ENCODE peak calls at places on chromosomes 13 and 19, in eight cellular contexts. One of them, this sample, is unnamed. For H3K4me1, the result is how much of the 10 kb centered on the place peaks cover.

GRCh38 chr13:45413826-45414312 is 4.3 kb downstream of the SLC25A30 start:
- DNase-seq in colonic mucosa: no peak
- DNase-seq in upper lobe of left lung: no peak
- DNase-seq in PC-3: no peak
- DNase-seq in OCI-LY7: no peak
- DNase-seq in right cardiac atrium: no peak
- DNase-seq in fibroblast of lung: peak
- DNase-seq in prostate gland: no peak
- DNase-seq in this sample: no peak

GRCh38 chr19:41861098-41861768 is 1.2 kb downstream of the RPS19 start:
- DNase-seq in upper lobe of left lung: no peak
- DNase-seq in PC-3: no peak
- DNase-seq in fibroblast of lung: no peak
- DNase-seq in prostate gland: no peak
- DNase-seq in OCI-LY7: peak
- DNase-seq in right cardiac atrium: no peak
- DNase-seq in colonic mucosa: no peak
- DNase-seq in this sample: no peak

GRCh38 chr19:29329460-29330134 is 116.6 kb upstream of the UQCRFS1 start:
- DNase-seq in upper lobe of left lung: no peak
- DNase-seq in OCI-LY7: peak
- DNase-seq in fibroblast of lung: no peak
- DNase-seq in colonic mucosa: no peak
- DNase-seq in PC-3: peak
- DNase-seq in right cardiac atrium: no peak
- DNase-seq in prostate gland: no peak
- DNase-seq in this sample: no peak

GRCh38 chr13:48853381-48854102 is 122.2 kb upstream of the FNDC3A start:
- DNase-seq in PC-3: no peak
- DNase-seq in OCI-LY7: no peak
- DNase-seq in right cardiac atrium: no peak
- DNase-seq in colonic mucosa: no peak
- DNase-seq in prostate gland: no peak
- DNase-seq in fibroblast of lung: peak
- DNase-seq in upper lobe of left lung: no peak
- DNase-seq in this sample: no peak

GRCh38 chr13:101512650-101513049 is 60.2 kb downstream of the ITGBL1 start:
- DNase-seq in fibroblast of lung: peak
- DNase-seq in PC-3: peak
- DNase-seq in prostate gland: no peak
- DNase-seq in OCI-LY7: no peak
- DNase-seq in colonic mucosa: no peak
- DNase-seq in upper lobe of left lung: no peak
- DNase-seq in right cardiac atrium: no peak
- DNase-seq in this sample: no peak

GRCh38 chr13:75411924-75412537 is 69.9 kb downstream of the TBC1D4 start:
- DNase-seq in fibroblast of lung: no peak
- DNase-seq in prostate gland: no peak
- DNase-seq in upper lobe of left lung: no peak
- DNase-seq in PC-3: no peak
- DNase-seq in right cardiac atrium: no peak
- DNase-seq in OCI-LY7: no peak
- DNase-seq in colonic mucosa: no peak
- DNase-seq in this sample: no peak

GRCh38 chr19:6761053-6761676 is 6.1 kb downstream of the SH2D3A start:
- DNase-seq in right cardiac atrium: no peak
- DNase-seq in OCI-LY7: peak
- DNase-seq in prostate gland: no peak
- DNase-seq in colonic mucosa: no peak
- DNase-seq in upper lobe of left lung: no peak
- DNase-seq in PC-3: peak
- DNase-seq in fibroblast of lung: no peak
- DNase-seq in this sample: no peak

GRCh38 chr19:30817965-30818364 is 445.8 kb downstream of the ZNF536 start:
- DNase-seq in OCI-LY7: no peak
- DNase-seq in prostate gland: no peak
- DNase-seq in upper lobe of left lung: no peak
- DNase-seq in colonic mucosa: no peak
- DNase-seq in PC-3: no peak
- DNase-seq in fibroblast of lung: no peak
- DNase-seq in right cardiac atrium: no peak
- DNase-seq in this sample: no peak

GRCh38 chr13:22162889-22163288 is 492.0 kb downstream of the FGF9 start:
- DNase-seq in PC-3: no peak
- DNase-seq in OCI-LY7: no peak
- DNase-seq in colonic mucosa: no peak
- DNase-seq in prostate gland: no peak
- DNase-seq in upper lobe of left lung: no peak
- DNase-seq in right cardiac atrium: no peak
- DNase-seq in fibroblast of lung: no peak
- DNase-seq in this sample: no peak

GRCh38 chr19:33233056-33233873 is 7.6 kb upstream of the SLC7A10 start:
- DNase-seq in OCI-LY7: no peak
- DNase-seq in upper lobe of left lung: no peak
- DNase-seq in right cardiac atrium: no peak
- DNase-seq in colonic mucosa: no peak
- DNase-seq in PC-3: no peak
- DNase-seq in fibroblast of lung: no peak
- DNase-seq in prostate gland: no peak
- DNase-seq in this sample: no peak

GRCh38 chr19:30338878-30339623 is 33.1 kb upstream of the ZNF536 start:
- DNase-seq in OCI-LY7: no peak
- DNase-seq in prostate gland: no peak
- DNase-seq in colonic mucosa: no peak
- DNase-seq in upper lobe of left lung: no peak
- DNase-seq in PC-3: no peak
- DNase-seq in right cardiac atrium: no peak
- DNase-seq in fibroblast of lung: no peak
- DNase-seq in this sample: no peak

GRCh38 chr13:33053397-33054066 is 37.3 kb downstream of the KL start:
- DNase-seq in PC-3: no peak
- DNase-seq in prostate gland: no peak
- DNase-seq in fibroblast of lung: peak
- DNase-seq in colonic mucosa: no peak
- DNase-seq in OCI-LY7: no peak
- DNase-seq in upper lobe of left lung: no peak
- DNase-seq in right cardiac atrium: no peak
- DNase-seq in this sample: no peak

GRCh38 chr13:25768726-25769270 is 283.0 kb downstream of the SHISA2 start:
- DNase-seq in OCI-LY7: no peak
- DNase-seq in right cardiac atrium: no peak
- DNase-seq in upper lobe of left lung: peak
- DNase-seq in PC-3: no peak
- DNase-seq in colonic mucosa: no peak
- DNase-seq in fibroblast of lung: peak
- DNase-seq in prostate gland: no peak
- DNase-seq in this sample: no peak

GRCh38 chr13:48570225-48570828 is 37.4 kb upstream of the RCBTB2 start:
- DNase-seq in prostate gland: no peak
- DNase-seq in PC-3: no peak
- DNase-seq in fibroblast of lung: no peak
- DNase-seq in colonic mucosa: no peak
- DNase-seq in OCI-LY7: no peak
- DNase-seq in upper lobe of left lung: no peak
- DNase-seq in right cardiac atrium: no peak
- DNase-seq in this sample: no peak

GRCh38 chr13:109275390-109275789 is 511.0 kb downstream of the IRS2 start:
- DNase-seq in PC-3: no peak
- DNase-seq in OCI-LY7: no peak
- DNase-seq in right cardiac atrium: no peak
- DNase-seq in colonic mucosa: no peak
- DNase-seq in upper lobe of left lung: no peak
- DNase-seq in fibroblast of lung: no peak
- DNase-seq in prostate gland: no peak
- DNase-seq in this sample: no peak

GRCh38 chr19:10583021-10583776 is 3.9 kb downstream of the AP1M2 start:
- DNase-seq in colonic mucosa: no peak
- DNase-seq in prostate gland: no peak
- DNase-seq in fibroblast of lung: no peak
- DNase-seq in PC-3: no peak
- DNase-seq in upper lobe of left lung: no peak
- DNase-seq in right cardiac atrium: no peak
- DNase-seq in OCI-LY7: no peak
- DNase-seq in this sample: no peak

GRCh38 chr13:49932066-49932465 is 4.1 kb downstream of the SPRYD7 start:
- DNase-seq in right cardiac atrium: no peak
- DNase-seq in upper lobe of left lung: no peak
- DNase-seq in PC-3: no peak
- DNase-seq in colonic mucosa: no peak
- DNase-seq in prostate gland: no peak
- DNase-seq in OCI-LY7: no peak
- DNase-seq in fibroblast of lung: no peak
- DNase-seq in this sample: no peak

GRCh38 chr13:30840515-30840914 is 65.6 kb upstream of the MEDAG start:
- DNase-seq in OCI-LY7: no peak
- DNase-seq in upper lobe of left lung: no peak
- DNase-seq in fibroblast of lung: no peak
- DNase-seq in PC-3: no peak
- DNase-seq in colonic mucosa: no peak
- DNase-seq in right cardiac atrium: no peak
- DNase-seq in prostate gland: no peak
- DNase-seq in this sample: no peak

GRCh38 chr13:94073006-94073744 is 406.3 kb downstream of the DCT start:
- DNase-seq in OCI-LY7: no peak
- DNase-seq in fibroblast of lung: peak
- DNase-seq in prostate gland: no peak
- DNase-seq in PC-3: peak
- DNase-seq in colonic mucosa: no peak
- DNase-seq in right cardiac atrium: no peak
- DNase-seq in upper lobe of left lung: no peak
- DNase-seq in this sample: no peak

GRCh38 chr19:47507924-47508553 is 6.8 kb downstream of the NAPA start:
- DNase-seq in OCI-LY7: no peak
- DNase-seq in prostate gland: no peak
- DNase-seq in upper lobe of left lung: no peak
- DNase-seq in right cardiac atrium: no peak
- DNase-seq in colonic mucosa: no peak
- DNase-seq in PC-3: no peak
- DNase-seq in fibroblast of lung: no peak
- DNase-seq in this sample: peak

GRCh38 chr19:36605101-36605838 is at the start of gene ZNF382:
- DNase-seq in right cardiac atrium: peak
- DNase-seq in upper lobe of left lung: peak
- DNase-seq in colonic mucosa: peak
- DNase-seq in OCI-LY7: no peak
- DNase-seq in fibroblast of lung: peak
- DNase-seq in prostate gland: peak
- DNase-seq in PC-3: peak
- DNase-seq in this sample: peak

GRCh38 chr19:31350693-31351211 is 1.5 kb upstream of the TSHZ3 start:
- DNase-seq in colonic mucosa: no peak
- DNase-seq in PC-3: peak
- DNase-seq in right cardiac atrium: peak
- DNase-seq in OCI-LY7: no peak
- DNase-seq in prostate gland: peak
- DNase-seq in fibroblast of lung: peak
- DNase-seq in upper lobe of left lung: peak
- DNase-seq in this sample: peak

GRCh38 chr19:46392252-46392801 is 21.0 kb downstream of the CCDC8 start:
- DNase-seq in PC-3: no peak
- DNase-seq in upper lobe of left lung: peak
- DNase-seq in colonic mucosa: no peak
- DNase-seq in right cardiac atrium: peak
- DNase-seq in prostate gland: no peak
- DNase-seq in fibroblast of lung: no peak
- DNase-seq in OCI-LY7: no peak
- DNase-seq in this sample: peak

GRCh38 chr13:21395953-21396352 is 63.1 kb downstream of the ZDHHC20 start:
- DNase-seq in fibroblast of lung: no peak
- DNase-seq in PC-3: no peak
- DNase-seq in upper lobe of left lung: no peak
- DNase-seq in right cardiac atrium: no peak
- DNase-seq in OCI-LY7: no peak
- DNase-seq in prostate gland: no peak
- DNase-seq in colonic mucosa: no peak
- DNase-seq in this sample: no peak

GRCh38 chr13:101751488-101751887 is 299.0 kb downstream of the ITGBL1 start:
- DNase-seq in colonic mucosa: no peak
- DNase-seq in fibroblast of lung: peak
- DNase-seq in PC-3: peak
- DNase-seq in right cardiac atrium: no peak
- DNase-seq in OCI-LY7: no peak
- DNase-seq in prostate gland: no peak
- DNase-seq in upper lobe of left lung: no peak
- DNase-seq in this sample: no peak

GRCh38 chr13:46598820-46599180 is 45.8 kb downstream of the LRCH1 start:
- DNase-seq in colonic mucosa: no peak
- DNase-seq in OCI-LY7: no peak
- DNase-seq in PC-3: no peak
- DNase-seq in right cardiac atrium: no peak
- DNase-seq in prostate gland: no peak
- DNase-seq in upper lobe of left lung: no peak
- DNase-seq in fibroblast of lung: no peak
- DNase-seq in this sample: no peak
- H3K4me1 ChIP-seq in colonic mucosa: under half
- H3K4me1 ChIP-seq in OCI-LY7: half or more
- H3K4me1 ChIP-seq in PC-3: under half
- H3K4me1 ChIP-seq in right cardiac atrium: under half
- H3K4me1 ChIP-seq in prostate gland: under half
- H3K4me1 ChIP-seq in upper lobe of left lung: half or more
- H3K4me1 ChIP-seq in fibroblast of lung: under half
- H3K4me1 ChIP-seq in this sample: under half

GRCh38 chr19:674282-675151 is 1.7 kb upstream of the FSTL3 start:
- DNase-seq in colonic mucosa: no peak
- DNase-seq in fibroblast of lung: no peak
- DNase-seq in prostate gland: no peak
- DNase-seq in upper lobe of left lung: peak
- DNase-seq in OCI-LY7: no peak
- DNase-seq in PC-3: no peak
- DNase-seq in right cardiac atrium: peak
- DNase-seq in this sample: no peak
- H3K27ac ChIP-seq in colonic mucosa: no peak
- H3K27ac ChIP-seq in fibroblast of lung: no peak
- H3K27ac ChIP-seq in prostate gland: no peak
- H3K27ac ChIP-seq in upper lobe of left lung: no peak
- H3K27ac ChIP-seq in OCI-LY7: no peak
- H3K27ac ChIP-seq in PC-3: no peak
- H3K27ac ChIP-seq in right cardiac atrium: peak
- H3K27ac ChIP-seq in this sample: no peak

DNA sequence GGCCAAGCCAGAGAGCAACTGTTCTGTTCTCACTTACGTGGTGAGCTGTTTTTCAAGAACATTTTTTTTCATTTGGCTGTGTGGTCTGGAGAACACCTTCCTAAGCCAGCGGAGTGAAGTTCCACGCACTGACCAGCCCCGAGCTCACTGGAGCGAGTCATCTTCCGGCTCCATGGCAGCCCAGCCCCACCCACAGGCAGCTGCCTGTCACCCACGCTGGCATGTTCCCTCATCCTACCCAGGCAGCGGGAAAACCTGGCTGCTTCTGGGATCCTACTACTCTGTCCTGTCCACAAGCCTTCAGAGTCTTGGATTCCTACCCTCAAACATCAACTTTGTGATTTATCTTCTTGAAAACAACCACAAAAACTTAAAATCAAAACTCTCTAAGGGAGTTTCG is 76.2 kb downstream of the GGACT start:
- DNase-seq in PC-3: no peak
- DNase-seq in right cardiac atrium: no peak
- DNase-seq in fibroblast of lung: peak
- DNase-seq in colonic mucosa: no peak
- DNase-seq in upper lobe of left lung: no peak
- DNase-seq in OCI-LY7: no peak
- DNase-seq in prostate gland: no peak
- DNase-seq in this sample: no peak
- H3K4me1 ChIP-seq in PC-3: under half
- H3K4me1 ChIP-seq in right cardiac atrium: under half
- H3K4me1 ChIP-seq in fibroblast of lung: under half
- H3K4me1 ChIP-seq in colonic mucosa: under half
- H3K4me1 ChIP-seq in upper lobe of left lung: under half
- H3K4me1 ChIP-seq in OCI-LY7: under half
- H3K4me1 ChIP-seq in prostate gland: under half
- H3K4me1 ChIP-seq in this sample: under half

GRCh38 chr19:2210987-2211740 is 25.0 kb downstream of the PLEKHJ1 start:
- DNase-seq in colonic mucosa: no peak
- DNase-seq in prostate gland: no peak
- DNase-seq in OCI-LY7: no peak
- DNase-seq in fibroblast of lung: no peak
- DNase-seq in right cardiac atrium: no peak
- DNase-seq in upper lobe of left lung: peak
- DNase-seq in PC-3: no peak
- DNase-seq in this sample: no peak
- H3K27ac ChIP-seq in colonic mucosa: no peak
- H3K27ac ChIP-seq in prostate gland: no peak
- H3K27ac ChIP-seq in OCI-LY7: no peak
- H3K27ac ChIP-seq in fibroblast of lung: no peak
- H3K27ac ChIP-seq in right cardiac atrium: no peak
- H3K27ac ChIP-seq in upper lobe of left lung: peak
- H3K27ac ChIP-seq in PC-3: no peak
- H3K27ac ChIP-seq in this sample: no peak

This sample was measured in pancreas.